ENCODE peak calls at places on chromosome 6, in ten cellular contexts. J, O, A, D, H, G, W, T, Y and V are unnamed samples.

GRCh38 chr6:56842602-56843475 is 112.1 kb upstream of the BEND6 start:
- DNase-seq in J (peak), O (peak), A (peak), D (peak), H (no peak), G (peak), W (peak), T (peak), Y (peak), V (no peak)

GRCh38 chr6:154406301-154406700 is 49.7 kb upstream of the IPCEF1 start:
- DNase-seq in J (no peak), O (no peak), A (no peak), D (no peak), H (no peak), G (no peak), W (no peak), T (no peak), Y (no peak), V (no peak)

GRCh38 chr6:125245109-125245508 is 56.7 kb downstream of the HDDC2 start:
- DNase-seq in J (no peak), O (no peak), A (no peak), D (no peak), H (no peak), G (no peak), W (no peak), T (no peak), Y (no peak), V (no peak)

GRCh38 chr6:70289299-70289698 is 13.6 kb downstream of the COL9A1 start:
- DNase-seq in J (no peak), O (no peak), A (no peak), D (no peak), H (peak), G (no peak), W (no peak), T (no peak), Y (no peak), V (no peak)

GRCh38 chr6:11188161-11188915 is 44.1 kb downstream of the NEDD9 start:
- DNase-seq in J (no peak), O (no peak), A (peak), D (peak), H (no peak), G (no peak), W (no peak), T (no peak), Y (no peak), V (peak)

GRCh38 chr6:127737009-127737486 is 160.1 kb downstream of the C6orf58 start:
- DNase-seq in J (peak), O (peak), A (peak), D (peak), H (peak), G (peak), W (no peak), T (peak), Y (no peak), V (peak)

GRCh38 chr6:80553071-80553740 is 446.7 kb downstream of the BCKDHB start:
- DNase-seq in J (no peak), O (peak), A (no peak), D (no peak), H (no peak), G (no peak), W (no peak), T (no peak), Y (no peak), V (no peak)

GRCh38 chr6:49339096-49339495 is 124.0 kb downstream of the MMUT start:
- DNase-seq in J (no peak), O (no peak), A (no peak), D (no peak), H (no peak), G (no peak), W (no peak), T (no peak), Y (no peak), V (no peak)

GRCh38 chr6:137237413-137238170 is 18.4 kb upstream of the IFNGR1 start:
- DNase-seq in J (no peak), O (peak), A (peak), D (peak), H (no peak), G (no peak), W (no peak), T (no peak), Y (no peak), V (peak)

GRCh38 chr6:152636675-152637421 is at the start of gene SYNE1:
- DNase-seq in J (peak), O (peak), A (peak), D (no peak), H (no peak), G (peak), W (peak), T (peak), Y (peak), V (peak)

GRCh38 chr6:5999688-6000608 is 6.8 kb downstream of the NRN1 start:
- DNase-seq in J (no peak), O (no peak), A (no peak), D (no peak), H (no peak), G (no peak), W (no peak), T (no peak), Y (no peak), V (no peak)

GRCh38 chr6:52016918-52017748 is 70.3 kb downstream of the PKHD1 start:
- DNase-seq in J (no peak), O (no peak), A (no peak), D (no peak), H (no peak), G (no peak), W (no peak), T (no peak), Y (no peak), V (no peak)

GRCh38 chr6:125170376-125170775 is 16.8 kb downstream of the TPD52L1 start:
- DNase-seq in J (no peak), O (no peak), A (peak), D (no peak), H (no peak), G (no peak), W (no peak), T (no peak), Y (no peak), V (no peak)

GRCh38 chr6:138157986-138158638 is 3.6 kb upstream of the ARFGEF3 start:
- DNase-seq in J (no peak), O (no peak), A (no peak), D (peak), H (no peak), G (no peak), W (no peak), T (no peak), Y (no peak), V (no peak)

GRCh38 chr6:25354078-25354940 is 75.1 kb downstream of the CARMIL1 start:
- DNase-seq in J (no peak), O (peak), A (peak), D (peak), H (no peak), G (no peak), W (no peak), T (no peak), Y (no peak), V (no peak)

GRCh38 chr6:25360611-25361010 is 81.4 kb downstream of the CARMIL1 start:
- DNase-seq in J (no peak), O (peak), A (peak), D (no peak), H (no peak), G (no peak), W (no peak), T (no peak), Y (no peak), V (no peak)

GRCh38 chr6:97437087-97437486 is 154.1 kb upstream of the MMS22L start:
- DNase-seq in J (peak), O (peak), A (peak), D (peak), H (peak), G (no peak), W (no peak), T (peak), Y (no peak), V (no peak)

GRCh38 chr6:135675862-135676261 is 175.6 kb upstream of the PDE7B start:
- DNase-seq in J (peak), O (no peak), A (peak), D (peak), H (peak), G (no peak), W (no peak), T (peak), Y (no peak), V (peak)

GRCh38 chr6:57162516-57162915 is 9.6 kb upstream of the BAG2 start:
- DNase-seq in J (no peak), O (no peak), A (peak), D (no peak), H (no peak), G (no peak), W (no peak), T (no peak), Y (no peak), V (no peak)

GRCh38 chr6:42017021-42017643 is 33.2 kb upstream of the TAF8 start:
- DNase-seq in J (no peak), O (peak), A (peak), D (peak), H (peak), G (no peak), W (no peak), T (no peak), Y (no peak), V (peak)

GRCh38 chr6:37302086-37302686 is 44.2 kb upstream of the TMEM217 start:
- DNase-seq in J (no peak), O (no peak), A (no peak), D (no peak), H (peak), G (no peak), W (no peak), T (no peak), Y (no peak), V (no peak)

GRCh38 chr6:157535354-157536217 is 154.6 kb downstream of the ZDHHC14 start:
- DNase-seq in J (no peak), O (peak), A (peak), D (peak), H (no peak), G (no peak), W (no peak), T (no peak), Y (peak), V (peak)

GRCh38 chr6:139325003-139325600 is 33.3 kb upstream of the TXLNB start:
- DNase-seq in J (peak), O (no peak), A (no peak), D (no peak), H (no peak), G (no peak), W (no peak), T (peak), Y (no peak), V (no peak)

GRCh38 chr6:170143401-170144150 is 147.3 kb downstream of the DLL1 start:
- DNase-seq in J (no peak), O (no peak), A (no peak), D (no peak), H (no peak), G (no peak), W (peak), T (no peak), Y (peak), V (no peak)

GRCh38 chr6:167308207-167308606 is 16.7 kb upstream of the TTLL2 start:
- DNase-seq in J (no peak), O (no peak), A (no peak), D (no peak), H (no peak), G (no peak), W (no peak), T (no peak), Y (no peak), V (no peak)

GRCh38 chr6:684831-685636 is 7.9 kb downstream of the EXOC2 start:
- DNase-seq in J (peak), O (peak), A (peak), D (peak), H (no peak), G (no peak), W (no peak), T (no peak), Y (no peak), V (peak)

GRCh38 chr6:133693565-133693964 is 195.3 kb upstream of the TCF21 start:
- DNase-seq in J (no peak), O (no peak), A (no peak), D (no peak), H (no peak), G (no peak), W (no peak), T (no peak), Y (no peak), V (no peak)

GRCh38 chr6:17210683-17211082 is 70.5 kb upstream of the RBM24 start:
- DNase-seq in J (no peak), O (no peak), A (no peak), D (no peak), H (no peak), G (no peak), W (no peak), T (no peak), Y (no peak), V (no peak)

GRCh38 chr6:144953552-144954240 is 668.6 kb downstream of the UTRN start:
- DNase-seq in J (no peak), O (peak), A (peak), D (peak), H (no peak), G (no peak), W (no peak), T (no peak), Y (no peak), V (peak)

GRCh38 chr6:136677344-136677743 is 114.9 kb downstream of the MAP3K5 start:
- DNase-seq in J (no peak), O (no peak), A (peak), D (no peak), H (no peak), G (no peak), W (no peak), T (no peak), Y (no peak), V (no peak)

GRCh38 chr6:14501240-14501639 is 383.7 kb downstream of the CD83 start:
- DNase-seq in J (no peak), O (no peak), A (no peak), D (no peak), H (no peak), G (no peak), W (no peak), T (no peak), Y (no peak), V (no peak)